ENCODE peak calls at places on chromosomes 2 and 18, in six cellular contexts. I is heart right ventricle, D is GM23338, F is fibroblast of pulmonary artery, G is sigmoid colon, U is uterus. Z is an unnamed sample.

GRCh38 chr2:24315669-24316068 is 44.7 kb downstream of the ITSN2 start:
- DNase-seq in I (no peak), U (no peak), G (no peak), D (no peak), F (no peak), Z (no peak)

GRCh38 chr18:67875936-67876335 is 359.4 kb upstream of the DSEL start:
- DNase-seq in F (peak), D (no peak), U (no peak), I (no peak), G (no peak), Z (peak)

GRCh38 chr2:102065675-102066252 is 74.0 kb downstream of the IL1R2 start:
- DNase-seq in D (no peak), U (no peak), I (no peak), F (peak), G (peak), Z (peak)

GRCh38 chr2:23460228-23460627 is 75.2 kb downstream of the KLHL29 start:
- DNase-seq in G (no peak), D (peak), I (no peak), U (no peak), F (peak), Z (peak)

GRCh38 chr18:21110667-21111350 is 804 bp downstream of the ROCK1 start:
- DNase-seq in G (peak), D (peak), U (no peak), I (peak), F (peak), Z (peak)

GRCh38 chr2:231666171-231667095 is 41.9 kb upstream of the PTMA start:
- DNase-seq in I (peak), G (peak), F (peak), D (peak), U (peak), Z (peak)

GRCh38 chr2:190069936-190070696 is 7.6 kb upstream of the MSTN start:
- DNase-seq in D (peak), G (no peak), I (no peak), F (peak), U (no peak), Z (peak)

GRCh38 chr18:65439184-65439583 is 311.6 kb upstream of the CDH7 start:
- DNase-seq in G (no peak), F (no peak), U (no peak), I (no peak), D (peak), Z (peak)

GRCh38 chr2:160419776-160420521 is 73.7 kb downstream of the RBMS1 start:
- DNase-seq in U (no peak), I (no peak), G (no peak), D (no peak), F (peak), Z (peak)

GRCh38 chr2:46157966-46158310 is 139.3 kb upstream of the EPAS1 start:
- DNase-seq in U (no peak), D (no peak), I (no peak), G (no peak), F (peak), Z (no peak)

GRCh38 chr2:224711381-224711780 is 4.8 kb downstream of the CCDC195 start:
- DNase-seq in I (no peak), F (no peak), D (no peak), G (no peak), U (no peak), Z (peak)

GRCh38 chr2:33133436-33133835 is 186.7 kb downstream of the LTBP1 start:
- DNase-seq in D (no peak), U (peak), F (no peak), G (peak), I (peak), Z (peak)

GRCh38 chr2:97005353-97005752 is 19.0 kb upstream of the FAM178B start:
- DNase-seq in U (no peak), G (no peak), D (peak), F (peak), I (no peak), Z (peak)

GRCh38 chr2:128278979-128279378 is 39.7 kb downstream of the HS6ST1 start:
- DNase-seq in U (peak), I (no peak), D (no peak), G (peak), F (no peak), Z (no peak)

GRCh38 chr2:209425082-209426071 is 1.5 kb downstream of the MAP2 start:
- DNase-seq in D (peak), I (no peak), U (no peak), F (peak), G (no peak), Z (no peak)

GRCh38 chr18:50819027-50819726 is 639 bp downstream of the MRO start:
- DNase-seq in D (peak), I (peak), G (peak), F (peak), U (peak), Z (no peak)

GRCh38 chr2:120432293-120432975 is 86.5 kb downstream of the INHBB start:
- DNase-seq in G (no peak), D (no peak), I (no peak), U (no peak), F (no peak), Z (no peak)

GRCh38 chr2:11698009-11698922 is 28.3 kb upstream of the NTSR2 start:
- DNase-seq in F (peak), U (peak), G (peak), D (no peak), I (peak), Z (peak)

GRCh38 chr2:179139506-179139905 is 89.6 kb upstream of the CCDC141 start:
- DNase-seq in F (no peak), U (no peak), G (no peak), D (no peak), I (no peak), Z (peak)

GRCh38 chr2:17646096-17646554 is 105.6 kb downstream of the VSNL1 start:
- DNase-seq in D (peak), I (no peak), G (no peak), F (peak), U (peak), Z (peak)

GRCh38 chr2:210035679-210036078 is 33.2 kb downstream of the RPE start:
- DNase-seq in I (no peak), D (no peak), G (no peak), U (no peak), F (no peak), Z (no peak)

GRCh38 chr18:6521804-6522418 is 107.2 kb upstream of the L3MBTL4 start:
- DNase-seq in D (peak), G (no peak), F (peak), U (no peak), I (no peak), Z (peak)

GRCh38 chr18:6520901-6521300 is 106.2 kb upstream of the L3MBTL4 start:
- DNase-seq in G (no peak), D (no peak), I (no peak), F (no peak), U (no peak), Z (no peak)

DNA sequence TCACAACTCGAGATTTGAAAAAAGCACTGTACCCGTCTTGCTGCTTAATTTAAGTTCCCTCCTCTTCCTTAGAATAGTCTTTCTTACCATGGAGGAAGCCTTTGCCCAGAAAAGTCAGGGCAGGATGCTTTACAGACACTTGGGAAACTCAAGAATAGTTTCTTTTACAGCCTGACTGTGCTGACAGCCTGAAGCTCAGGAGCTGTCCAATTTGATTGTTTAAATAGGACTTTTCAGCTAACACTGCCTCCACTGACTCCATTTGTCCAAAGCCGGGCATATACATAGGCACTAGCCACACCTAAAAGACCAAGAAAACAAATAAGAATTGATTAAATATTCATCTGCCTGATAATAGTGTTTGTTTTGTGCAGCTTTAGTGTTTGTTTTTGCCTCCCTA is 110.9 kb upstream of the L3MBTL4 start:
- DNase-seq in F (no peak), I (no peak), U (no peak), D (no peak), G (no peak), Z (no peak)
- H3K4me3 ChIP-seq in F (no peak), I (no peak), U (no peak), D (no peak), G (no peak), Z (no peak)

GRCh38 chr2:140808816-140809215 is 1322.0 kb downstream of the LRP1B start:
- DNase-seq in U (no peak), G (no peak), D (peak), F (peak), I (no peak), Z (no peak)
- TF ChIP-seq CTCF in U (no peak), G (no peak), D (peak), F (peak), I (no peak), Z (no peak)

GRCh38 chr2:1899396-1899730 is 155.0 kb upstream of the PXDN start:
- DNase-seq in G (no peak), I (no peak), F (no peak), D (no peak), U (no peak), Z (no peak)
- H3K4me3 ChIP-seq in G (no peak), I (no peak), F (no peak), D (no peak), U (no peak), Z (no peak)

DNA sequence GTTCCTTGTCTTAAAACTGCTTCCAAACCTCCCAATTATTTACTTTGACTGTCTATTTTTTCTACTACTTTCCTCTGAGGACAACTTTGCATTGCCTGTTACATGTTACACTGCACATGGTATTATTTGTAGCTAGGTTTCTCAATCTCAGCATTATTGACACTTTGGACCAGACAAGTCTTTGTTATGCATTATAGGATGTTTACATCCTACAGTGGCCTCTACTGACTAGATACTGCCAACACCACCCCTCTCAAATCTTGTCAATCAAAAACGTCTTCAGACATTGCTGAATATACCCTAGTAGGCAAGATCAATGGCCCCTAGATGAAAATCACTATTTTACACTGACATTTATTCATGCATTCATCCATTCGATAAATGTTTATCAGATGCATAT is 129.6 kb upstream of the DNAJC10 start:
- DNase-seq in G (no peak), I (no peak), U (no peak), F (no peak), D (no peak), Z (no peak)
- TF ChIP-seq CTCF in G (no peak), I (no peak), U (no peak), F (no peak), D (no peak), Z (no peak)

GRCh38 chr2:54564439-54564838 is 108.3 kb downstream of the SPTBN1 start:
- DNase-seq in U (no peak), I (no peak), G (no peak), F (no peak), D (no peak), Z (no peak)

GRCh38 chr2:54561010-54561409 is 104.9 kb downstream of the SPTBN1 start:
- DNase-seq in U (no peak), G (no peak), F (no peak), I (no peak), D (no peak), Z (no peak)

GRCh38 chr2:54560146-54560881 is 104.2 kb downstream of the SPTBN1 start:
- DNase-seq in D (peak), G (peak), I (no peak), F (peak), U (peak), Z (peak)

GRCh38 chr2:54559593-54560145 is 103.5 kb downstream of the SPTBN1 start:
- DNase-seq in F (peak), U (no peak), G (peak), D (peak), I (no peak), Z (peak)

DNA sequence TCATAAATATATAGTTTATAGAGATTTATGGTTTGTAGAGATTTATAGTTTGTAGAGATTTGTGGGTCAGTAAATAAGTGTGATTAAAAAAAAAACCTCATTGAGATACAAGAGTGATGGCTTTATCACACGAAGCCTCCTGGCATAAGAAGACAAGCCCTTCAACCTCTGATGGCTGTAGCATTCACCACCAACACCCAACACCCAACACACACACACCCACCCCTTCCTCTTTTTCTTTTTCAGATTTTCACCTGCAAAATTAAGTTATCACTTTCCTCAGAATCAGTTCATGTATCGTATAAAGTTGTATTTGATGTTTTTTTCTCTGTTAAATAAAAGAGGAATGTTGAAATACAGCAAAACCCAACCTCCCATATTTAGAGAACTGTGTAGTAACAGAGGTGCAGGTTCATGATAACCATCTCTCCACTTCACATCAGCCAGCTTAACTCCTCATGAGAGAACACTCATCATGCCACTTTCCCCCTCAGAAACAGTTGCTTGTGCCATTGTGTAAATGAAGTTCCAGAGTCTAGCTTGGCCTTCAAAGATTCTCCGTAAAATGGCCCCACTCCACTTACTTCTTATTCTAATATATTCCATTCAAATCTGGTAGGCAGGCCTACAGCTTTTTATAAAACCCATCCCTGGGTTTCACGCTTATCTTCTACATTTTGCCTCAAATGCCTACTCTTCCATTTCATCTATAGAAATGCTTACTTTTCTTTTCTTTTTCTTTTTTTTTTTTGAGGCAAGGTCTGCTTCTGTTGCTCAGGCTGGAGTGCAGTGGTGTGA is 105.9 kb downstream of the SPTBN1 start:
- DNase-seq in D (no peak), F (no peak), U (no peak), G (no peak), I (no peak), Z (no peak)
- H3K4me3 ChIP-seq in D (peak), F (no peak), U (no peak), G (no peak), I (no peak), Z (no peak)

GRCh38 chr18:13320891-13321425 is 102.4 kb downstream of the LDLRAD4 start:
- DNase-seq in I (no peak), F (no peak), D (peak), G (no peak), U (no peak), Z (no peak)
- TF ChIP-seq CTCF in I (no peak), F (no peak), D (peak), G (no peak), U (no peak), Z (no peak)

DNA sequence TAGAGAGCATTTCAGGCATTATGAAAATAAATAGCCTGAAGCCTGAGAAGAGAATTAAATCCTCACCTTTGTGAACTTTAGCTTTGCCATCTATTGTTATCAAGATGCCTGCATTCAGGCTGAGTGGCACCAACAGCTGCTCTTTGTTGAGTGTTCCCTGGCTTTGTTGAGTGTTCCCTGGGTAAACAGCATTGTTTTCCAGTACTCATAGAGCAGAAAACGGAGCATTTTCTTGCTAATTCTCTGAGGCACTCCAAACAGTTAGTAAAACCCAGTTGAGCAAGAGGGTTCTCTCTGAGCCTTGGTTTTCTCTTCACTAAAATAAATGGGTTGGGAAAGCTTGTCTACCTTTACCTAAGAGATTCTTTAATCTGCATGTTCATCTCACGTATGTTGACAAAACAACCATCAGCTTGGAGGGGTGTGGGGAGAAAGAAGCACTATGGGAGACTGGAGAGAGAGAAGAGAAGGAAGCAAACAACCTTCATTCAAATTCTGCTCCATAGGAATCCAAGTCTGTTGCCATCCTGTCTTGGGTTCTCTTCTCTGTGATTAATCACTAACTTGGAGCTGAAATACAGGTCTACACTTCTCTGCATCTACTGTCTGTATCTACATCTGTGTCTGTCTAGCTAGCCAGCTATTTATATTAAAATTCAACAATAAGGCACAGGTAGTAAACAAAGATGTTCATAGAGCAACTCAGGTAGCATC is 567.0 kb upstream of the SOX11 start:
- DNase-seq in U (no peak), G (no peak), F (no peak), D (peak), I (no peak), Z (no peak)
- H3K4me3 ChIP-seq in U (no peak), G (no peak), F (no peak), D (no peak), I (no peak), Z (no peak)